ENCODE peak calls at places on chromosomes 5 and 9, in eight cellular contexts. One of them, this sample, is unnamed.

GRCh38 chr9:19233344-19233743 is 2.9 kb downstream of the DENND4C start:
- DNase-seq in iris pigment epithelial cell: no peak
- DNase-seq in BJ: no peak
- DNase-seq in CD4-positive, alpha-beta memory T cell: no peak
- DNase-seq in effector memory CD4-positive, alpha-beta T cell: no peak
- DNase-seq in GM03348: no peak
- DNase-seq in HS-5: no peak
- DNase-seq in cardiac fibroblast: no peak
- DNase-seq in this sample: no peak

GRCh38 chr9:98974106-98974505 is 30.4 kb downstream of the COL15A1 start:
- DNase-seq in effector memory CD4-positive, alpha-beta T cell: no peak
- DNase-seq in cardiac fibroblast: no peak
- DNase-seq in iris pigment epithelial cell: no peak
- DNase-seq in GM03348: no peak
- DNase-seq in HS-5: no peak
- DNase-seq in CD4-positive, alpha-beta memory T cell: no peak
- DNase-seq in BJ: no peak
- DNase-seq in this sample: no peak

GRCh38 chr9:91282292-91282691 is 79.4 kb downstream of the AUH start:
- DNase-seq in effector memory CD4-positive, alpha-beta T cell: no peak
- DNase-seq in iris pigment epithelial cell: peak
- DNase-seq in cardiac fibroblast: peak
- DNase-seq in GM03348: peak
- DNase-seq in CD4-positive, alpha-beta memory T cell: no peak
- DNase-seq in BJ: no peak
- DNase-seq in HS-5: no peak
- DNase-seq in this sample: no peak

GRCh38 chr5:6439588-6440550 is 8.8 kb upstream of the UBE2QL1 start:
- DNase-seq in cardiac fibroblast: no peak
- DNase-seq in BJ: no peak
- DNase-seq in HS-5: no peak
- DNase-seq in CD4-positive, alpha-beta memory T cell: no peak
- DNase-seq in effector memory CD4-positive, alpha-beta T cell: no peak
- DNase-seq in GM03348: no peak
- DNase-seq in iris pigment epithelial cell: no peak
- DNase-seq in this sample: no peak

GRCh38 chr5:39266442-39266841 is 47.1 kb upstream of the FYB1 start:
- DNase-seq in effector memory CD4-positive, alpha-beta T cell: no peak
- DNase-seq in iris pigment epithelial cell: no peak
- DNase-seq in CD4-positive, alpha-beta memory T cell: no peak
- DNase-seq in cardiac fibroblast: peak
- DNase-seq in GM03348: peak
- DNase-seq in BJ: peak
- DNase-seq in HS-5: no peak
- DNase-seq in this sample: no peak

GRCh38 chr9:77965445-77965844 is 66.2 kb downstream of the GNAQ start:
- DNase-seq in GM03348: no peak
- DNase-seq in iris pigment epithelial cell: no peak
- DNase-seq in BJ: no peak
- DNase-seq in CD4-positive, alpha-beta memory T cell: no peak
- DNase-seq in cardiac fibroblast: no peak
- DNase-seq in HS-5: no peak
- DNase-seq in effector memory CD4-positive, alpha-beta T cell: no peak
- DNase-seq in this sample: no peak

GRCh38 chr5:45179686-45180085 is 370.9 kb downstream of the MRPS30 start:
- DNase-seq in iris pigment epithelial cell: no peak
- DNase-seq in GM03348: no peak
- DNase-seq in CD4-positive, alpha-beta memory T cell: no peak
- DNase-seq in effector memory CD4-positive, alpha-beta T cell: no peak
- DNase-seq in HS-5: no peak
- DNase-seq in BJ: no peak
- DNase-seq in cardiac fibroblast: no peak
- DNase-seq in this sample: no peak

GRCh38 chr5:154850255-154851062 is at the start of gene FAXDC2:
- DNase-seq in CD4-positive, alpha-beta memory T cell: no peak
- DNase-seq in HS-5: no peak
- DNase-seq in cardiac fibroblast: peak
- DNase-seq in BJ: peak
- DNase-seq in iris pigment epithelial cell: peak
- DNase-seq in GM03348: peak
- DNase-seq in effector memory CD4-positive, alpha-beta T cell: no peak
- DNase-seq in this sample: no peak

GRCh38 chr5:154196955-154197652 is 6.6 kb downstream of the GALNT10 start:
- DNase-seq in CD4-positive, alpha-beta memory T cell: no peak
- DNase-seq in iris pigment epithelial cell: peak
- DNase-seq in HS-5: no peak
- DNase-seq in cardiac fibroblast: peak
- DNase-seq in BJ: no peak
- DNase-seq in effector memory CD4-positive, alpha-beta T cell: no peak
- DNase-seq in GM03348: peak
- DNase-seq in this sample: no peak

GRCh38 chr5:73067213-73067612 is 53.2 kb upstream of the TMEM171 start:
- DNase-seq in effector memory CD4-positive, alpha-beta T cell: no peak
- DNase-seq in iris pigment epithelial cell: peak
- DNase-seq in cardiac fibroblast: peak
- DNase-seq in HS-5: no peak
- DNase-seq in CD4-positive, alpha-beta memory T cell: no peak
- DNase-seq in BJ: no peak
- DNase-seq in GM03348: no peak
- DNase-seq in this sample: no peak

GRCh38 chr9:133238272-133238850 is 29.3 kb upstream of the OBP2B start:
- DNase-seq in CD4-positive, alpha-beta memory T cell: no peak
- DNase-seq in HS-5: no peak
- DNase-seq in GM03348: peak
- DNase-seq in iris pigment epithelial cell: peak
- DNase-seq in cardiac fibroblast: peak
- DNase-seq in BJ: no peak
- DNase-seq in effector memory CD4-positive, alpha-beta T cell: no peak
- DNase-seq in this sample: peak

GRCh38 chr5:44665101-44665701 is 143.5 kb upstream of the MRPS30 start:
- DNase-seq in cardiac fibroblast: no peak
- DNase-seq in GM03348: peak
- DNase-seq in effector memory CD4-positive, alpha-beta T cell: no peak
- DNase-seq in iris pigment epithelial cell: peak
- DNase-seq in CD4-positive, alpha-beta memory T cell: no peak
- DNase-seq in BJ: no peak
- DNase-seq in HS-5: peak
- DNase-seq in this sample: no peak

GRCh38 chr5:170920196-170920595 is 58.4 kb downstream of the RANBP17 start:
- DNase-seq in effector memory CD4-positive, alpha-beta T cell: no peak
- DNase-seq in HS-5: no peak
- DNase-seq in CD4-positive, alpha-beta memory T cell: no peak
- DNase-seq in cardiac fibroblast: peak
- DNase-seq in BJ: no peak
- DNase-seq in iris pigment epithelial cell: no peak
- DNase-seq in GM03348: no peak
- DNase-seq in this sample: no peak

GRCh38 chr9:6944896-6945295 is 187.1 kb downstream of the KDM4C start:
- DNase-seq in cardiac fibroblast: peak
- DNase-seq in iris pigment epithelial cell: peak
- DNase-seq in GM03348: no peak
- DNase-seq in effector memory CD4-positive, alpha-beta T cell: no peak
- DNase-seq in HS-5: peak
- DNase-seq in CD4-positive, alpha-beta memory T cell: no peak
- DNase-seq in BJ: no peak
- DNase-seq in this sample: no peak

GRCh38 chr5:69300537-69301203 is 31.9 kb downstream of the CCDC125 start:
- DNase-seq in HS-5: no peak
- DNase-seq in iris pigment epithelial cell: no peak
- DNase-seq in GM03348: no peak
- DNase-seq in effector memory CD4-positive, alpha-beta T cell: no peak
- DNase-seq in CD4-positive, alpha-beta memory T cell: no peak
- DNase-seq in BJ: no peak
- DNase-seq in cardiac fibroblast: no peak
- DNase-seq in this sample: no peak

GRCh38 chr5:129148-129547 is 37.2 kb downstream of the PLEKHG4B start:
- DNase-seq in iris pigment epithelial cell: no peak
- DNase-seq in effector memory CD4-positive, alpha-beta T cell: no peak
- DNase-seq in HS-5: no peak
- DNase-seq in GM03348: no peak
- DNase-seq in cardiac fibroblast: no peak
- DNase-seq in BJ: no peak
- DNase-seq in CD4-positive, alpha-beta memory T cell: no peak
- DNase-seq in this sample: no peak

GRCh38 chr5:139251281-139251687 is 42.3 kb upstream of the MATR3 start:
- DNase-seq in effector memory CD4-positive, alpha-beta T cell: peak
- DNase-seq in HS-5: no peak
- DNase-seq in GM03348: no peak
- DNase-seq in cardiac fibroblast: no peak
- DNase-seq in CD4-positive, alpha-beta memory T cell: peak
- DNase-seq in BJ: no peak
- DNase-seq in iris pigment epithelial cell: no peak
- DNase-seq in this sample: peak

GRCh38 chr5:139764250-139764791 is 31.3 kb upstream of the PSD2 start:
- DNase-seq in GM03348: no peak
- DNase-seq in iris pigment epithelial cell: no peak
- DNase-seq in BJ: no peak
- DNase-seq in HS-5: no peak
- DNase-seq in effector memory CD4-positive, alpha-beta T cell: no peak
- DNase-seq in CD4-positive, alpha-beta memory T cell: no peak
- DNase-seq in cardiac fibroblast: no peak
- DNase-seq in this sample: peak

GRCh38 chr9:5838884-5839571 is 6.1 kb upstream of the ERMP1 start:
- DNase-seq in effector memory CD4-positive, alpha-beta T cell: no peak
- DNase-seq in CD4-positive, alpha-beta memory T cell: no peak
- DNase-seq in GM03348: peak
- DNase-seq in BJ: no peak
- DNase-seq in cardiac fibroblast: peak
- DNase-seq in iris pigment epithelial cell: peak
- DNase-seq in HS-5: peak
- DNase-seq in this sample: no peak

GRCh38 chr5:180172447-180173197 is 36.4 kb downstream of the RASGEF1C start:
- DNase-seq in cardiac fibroblast: peak
- DNase-seq in effector memory CD4-positive, alpha-beta T cell: no peak
- DNase-seq in GM03348: no peak
- DNase-seq in CD4-positive, alpha-beta memory T cell: no peak
- DNase-seq in HS-5: no peak
- DNase-seq in iris pigment epithelial cell: no peak
- DNase-seq in BJ: no peak
- DNase-seq in this sample: no peak

GRCh38 chr5:16076657-16077056 is 102.9 kb downstream of the MARCHF11 start:
- DNase-seq in GM03348: no peak
- DNase-seq in BJ: no peak
- DNase-seq in HS-5: no peak
- DNase-seq in cardiac fibroblast: no peak
- DNase-seq in effector memory CD4-positive, alpha-beta T cell: no peak
- DNase-seq in CD4-positive, alpha-beta memory T cell: no peak
- DNase-seq in iris pigment epithelial cell: no peak
- DNase-seq in this sample: no peak

GRCh38 chr9:109517798-109518435 is 19.8 kb upstream of the PTPN3 start:
- DNase-seq in effector memory CD4-positive, alpha-beta T cell: no peak
- DNase-seq in iris pigment epithelial cell: no peak
- DNase-seq in cardiac fibroblast: no peak
- DNase-seq in CD4-positive, alpha-beta memory T cell: no peak
- DNase-seq in GM03348: no peak
- DNase-seq in BJ: no peak
- DNase-seq in HS-5: no peak
- DNase-seq in this sample: no peak

GRCh38 chr9:131769361-131769760 is 29.5 kb upstream of the RAPGEF1 start:
- DNase-seq in HS-5: no peak
- DNase-seq in iris pigment epithelial cell: no peak
- DNase-seq in BJ: no peak
- DNase-seq in cardiac fibroblast: no peak
- DNase-seq in CD4-positive, alpha-beta memory T cell: no peak
- DNase-seq in GM03348: no peak
- DNase-seq in effector memory CD4-positive, alpha-beta T cell: no peak
- DNase-seq in this sample: no peak

GRCh38 chr9:70177121-70177520 is 81.7 kb upstream of the SMC5 start:
- DNase-seq in effector memory CD4-positive, alpha-beta T cell: no peak
- DNase-seq in cardiac fibroblast: no peak
- DNase-seq in GM03348: no peak
- DNase-seq in CD4-positive, alpha-beta memory T cell: no peak
- DNase-seq in BJ: no peak
- DNase-seq in iris pigment epithelial cell: no peak
- DNase-seq in HS-5: no peak
- DNase-seq in this sample: no peak

GRCh38 chr5:1293997-1294838 is 650 bp downstream of the TERT start:
- DNase-seq in cardiac fibroblast: no peak
- DNase-seq in HS-5: no peak
- DNase-seq in BJ: no peak
- DNase-seq in effector memory CD4-positive, alpha-beta T cell: no peak
- DNase-seq in iris pigment epithelial cell: no peak
- DNase-seq in GM03348: no peak
- DNase-seq in CD4-positive, alpha-beta memory T cell: no peak
- DNase-seq in this sample: no peak

GRCh38 chr5:152592416-152592815 is 187.3 kb upstream of the NMUR2 start:
- DNase-seq in BJ: no peak
- DNase-seq in cardiac fibroblast: no peak
- DNase-seq in effector memory CD4-positive, alpha-beta T cell: no peak
- DNase-seq in iris pigment epithelial cell: no peak
- DNase-seq in CD4-positive, alpha-beta memory T cell: no peak
- DNase-seq in GM03348: no peak
- DNase-seq in HS-5: no peak
- DNase-seq in this sample: no peak

GRCh38 chr5:75167345-75167744 is 69.3 kb downstream of the ANKRD31 start:
- DNase-seq in cardiac fibroblast: peak
- DNase-seq in effector memory CD4-positive, alpha-beta T cell: no peak
- DNase-seq in HS-5: no peak
- DNase-seq in GM03348: peak
- DNase-seq in BJ: no peak
- DNase-seq in iris pigment epithelial cell: peak
- DNase-seq in CD4-positive, alpha-beta memory T cell: no peak
- DNase-seq in this sample: no peak

GRCh38 chr9:81565144-81565543 is 124.2 kb downstream of the TLE1 start:
- DNase-seq in BJ: no peak
- DNase-seq in cardiac fibroblast: no peak
- DNase-seq in effector memory CD4-positive, alpha-beta T cell: no peak
- DNase-seq in GM03348: no peak
- DNase-seq in CD4-positive, alpha-beta memory T cell: no peak
- DNase-seq in HS-5: no peak
- DNase-seq in iris pigment epithelial cell: no peak
- DNase-seq in this sample: no peak

GRCh38 chr9:75185585-75186170 is 97.4 kb downstream of the OSTF1 start:
- DNase-seq in CD4-positive, alpha-beta memory T cell: peak
- DNase-seq in HS-5: no peak
- DNase-seq in cardiac fibroblast: peak
- DNase-seq in iris pigment epithelial cell: peak
- DNase-seq in GM03348: peak
- DNase-seq in effector memory CD4-positive, alpha-beta T cell: peak
- DNase-seq in BJ: no peak
- DNase-seq in this sample: no peak

GRCh38 chr9:116855881-116856662 is 169.0 kb downstream of the TRIM32 start:
- DNase-seq in BJ: no peak
- DNase-seq in cardiac fibroblast: no peak
- DNase-seq in HS-5: no peak
- DNase-seq in iris pigment epithelial cell: no peak
- DNase-seq in GM03348: peak
- DNase-seq in CD4-positive, alpha-beta memory T cell: no peak
- DNase-seq in effector memory CD4-positive, alpha-beta T cell: no peak
- DNase-seq in this sample: no peak

GRCh38 chr9:93183663-93184438 is at the start of gene WNK2:
- DNase-seq in iris pigment epithelial cell: no peak
- DNase-seq in CD4-positive, alpha-beta memory T cell: peak
- DNase-seq in cardiac fibroblast: peak
- DNase-seq in HS-5: no peak
- DNase-seq in BJ: no peak
- DNase-seq in effector memory CD4-positive, alpha-beta T cell: peak
- DNase-seq in GM03348: peak
- DNase-seq in this sample: peak

GRCh38 chr5:6748142-6748541 is 34.9 kb downstream of the TENT4A start:
- DNase-seq in HS-5: no peak
- DNase-seq in effector memory CD4-positive, alpha-beta T cell: no peak
- DNase-seq in cardiac fibroblast: no peak
- DNase-seq in GM03348: no peak
- DNase-seq in iris pigment epithelial cell: no peak
- DNase-seq in BJ: no peak
- DNase-seq in CD4-positive, alpha-beta memory T cell: no peak
- DNase-seq in this sample: no peak

GRCh38 chr9:87857141-87857947 is 25.3 kb upstream of the SPATA31E1 start:
- DNase-seq in HS-5: no peak
- DNase-seq in CD4-positive, alpha-beta memory T cell: no peak
- DNase-seq in cardiac fibroblast: no peak
- DNase-seq in GM03348: no peak
- DNase-seq in BJ: no peak
- DNase-seq in effector memory CD4-positive, alpha-beta T cell: no peak
- DNase-seq in iris pigment epithelial cell: no peak
- DNase-seq in this sample: no peak

GRCh38 chr5:67431191-67431590 is 234.6 kb upstream of the CD180 start:
- DNase-seq in GM03348: no peak
- DNase-seq in BJ: no peak
- DNase-seq in HS-5: peak
- DNase-seq in CD4-positive, alpha-beta memory T cell: no peak
- DNase-seq in iris pigment epithelial cell: peak
- DNase-seq in effector memory CD4-positive, alpha-beta T cell: no peak
- DNase-seq in cardiac fibroblast: peak
- DNase-seq in this sample: no peak

This sample was measured in immature natural killer cell.